ENCODE peak calls at places on chromosomes 16 and 17, in nine cellular contexts. S is colonic mucosa, E is heart right ventricle, A is A549, D is HL-60, M is dorsolateral prefrontal cortex, X is esophagus muscularis mucosa, P is MM.1S, B is right cardiac atrium. W is an unnamed sample.

GRCh38 chr16:81106826-81107503 is 10.8 kb upstream of the GCSH start:
- DNase-seq in S (no peak), E (no peak), A (no peak), D (no peak), M (no peak), X (no peak), P (no peak), B (no peak), W (no peak)

GRCh38 chr17:48555616-48556533 is 11.0 kb upstream of the HOXB2 start:
- DNase-seq in S (no peak), E (no peak), A (peak; percentile 62), D (no peak), M (no peak), X (no peak), P (no peak), B (no peak), W (no peak)

GRCh38 chr17:30336369-30337171 is 2.7 kb upstream of the TMIGD1 start:
- DNase-seq in S (peak; percentile 79), E (peak; percentile 9), A (peak; percentile 88), D (peak; percentile 74), M (no peak), X (peak; percentile 86), P (peak; percentile 71), B (no peak), W (peak; percentile 59)

GRCh38 chr16:80883159-80883642 is 78.8 kb upstream of the CDYL2 start:
- DNase-seq in S (peak; percentile 81), E (no peak), A (no peak), D (no peak), M (no peak), X (no peak), P (no peak), B (no peak), W (no peak)

GRCh38 chr16:73034374-73034773 is 13.6 kb downstream of the ZFHX3 start:
- DNase-seq in S (no peak), E (no peak), A (no peak), D (no peak), M (no peak), X (no peak), P (no peak), B (no peak), W (no peak)

GRCh38 chr16:3983081-3983520 is 102.6 kb upstream of the CREBBP start:
- DNase-seq in S (peak; percentile 77), E (peak; percentile 73), A (peak; percentile 81), D (peak; percentile 72), M (peak; percentile 72), X (no peak), P (peak; percentile 56), B (peak; percentile 87), W (peak; percentile 47)

GRCh38 chr16:84532855-84533486 is 28.5 kb upstream of the MEAK7 start:
- DNase-seq in S (no peak), E (no peak), A (no peak), D (no peak), M (no peak), X (no peak), P (no peak), B (no peak), W (no peak)

GRCh38 chr16:8798174-8798527 is 512 bp downstream of the PMM2 start:
- DNase-seq in S (no peak), E (no peak), A (peak; percentile 7), D (no peak), M (no peak), X (no peak), P (no peak), B (no peak), W (no peak)

GRCh38 chr17:82237083-82237745 is 8.4 kb downstream of the SLC16A3 start:
- DNase-seq in S (no peak), E (no peak), A (no peak), D (peak; percentile 75), M (no peak), X (no peak), P (no peak), B (peak; percentile 62), W (no peak)

GRCh38 chr16:86532526-86532815 is 22.1 kb downstream of the FOXF1 start:
- DNase-seq in S (no peak), E (no peak), A (no peak), D (no peak), M (no peak), X (no peak), P (no peak), B (no peak), W (no peak)

DNA sequence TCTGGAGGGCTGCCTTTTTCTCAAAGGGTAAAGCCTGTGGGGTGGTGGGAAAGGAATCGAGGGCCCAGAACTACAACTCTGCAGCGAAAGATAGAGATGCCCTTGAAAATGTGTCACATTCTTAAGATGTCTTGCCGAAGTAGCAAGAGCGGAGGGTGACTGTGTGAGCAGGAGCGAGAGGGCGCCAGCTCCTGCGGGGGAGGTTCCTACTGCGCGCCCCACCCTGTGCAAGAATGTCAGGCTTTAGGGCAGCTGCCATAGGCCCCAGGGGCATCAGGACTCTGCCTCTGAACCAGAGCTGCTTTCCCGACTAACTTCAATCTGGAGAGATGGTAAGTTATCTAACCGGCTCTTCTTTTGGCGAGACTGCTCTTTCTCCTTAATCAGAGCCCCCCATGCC is 11.8 kb upstream of the ITGAE start:
- DNase-seq in S (no peak), E (no peak), A (no peak), D (no peak), M (no peak), X (no peak), P (no peak), B (no peak), W (no peak)
- H3K27ac ChIP-seq in S (no peak overlapping the region), E (no peak overlapping the region), A (no peak overlapping the region), D (no peak overlapping the region), M (no peak overlapping the region), X (no peak overlapping the region), P (no peak overlapping the region), B (no peak overlapping the region), W (no peak overlapping the region)

GRCh38 chr17:77209330-77209748 is 68.6 kb downstream of the SEC14L1 start:
- DNase-seq in S (no peak), E (no peak), A (no peak), D (no peak), M (peak; percentile 20), X (no peak), P (peak; percentile 87), B (no peak), W (no peak)

GRCh38 chr17:77210331-77210730 is 69.6 kb downstream of the SEC14L1 start:
- DNase-seq in S (no peak), E (no peak), A (no peak), D (no peak), M (peak; percentile 31), X (no peak), P (peak; percentile 92), B (no peak), W (no peak)

GRCh38 chr17:77211681-77212080 is 70.9 kb downstream of the SEC14L1 start:
- DNase-seq in S (no peak), E (no peak), A (no peak), D (no peak), M (no peak), X (no peak), P (no peak), B (no peak), W (no peak)

GRCh38 chr17:77212081-77212832 is 71.5 kb downstream of the SEC14L1 start:
- DNase-seq in S (no peak), E (no peak), A (no peak), D (no peak), M (no peak), X (no peak), P (peak; percentile 93), B (no peak), W (no peak)

GRCh38 chr17:77210946-77211541 is 70.3 kb downstream of the SEC14L1 start:
- DNase-seq in S (no peak), E (no peak), A (no peak), D (no peak), M (peak; percentile 45), X (no peak), P (no peak), B (no peak), W (no peak)
- H3K27ac ChIP-seq in S (no peak overlapping the region), E (no peak overlapping the region), A (no peak overlapping the region), D (no peak overlapping the region), M (peak overlapping the region; percentile 93), X (no peak overlapping the region), P (peak overlapping the region; percentile 98), B (no peak overlapping the region), W (no peak overlapping the region)

DNA sequence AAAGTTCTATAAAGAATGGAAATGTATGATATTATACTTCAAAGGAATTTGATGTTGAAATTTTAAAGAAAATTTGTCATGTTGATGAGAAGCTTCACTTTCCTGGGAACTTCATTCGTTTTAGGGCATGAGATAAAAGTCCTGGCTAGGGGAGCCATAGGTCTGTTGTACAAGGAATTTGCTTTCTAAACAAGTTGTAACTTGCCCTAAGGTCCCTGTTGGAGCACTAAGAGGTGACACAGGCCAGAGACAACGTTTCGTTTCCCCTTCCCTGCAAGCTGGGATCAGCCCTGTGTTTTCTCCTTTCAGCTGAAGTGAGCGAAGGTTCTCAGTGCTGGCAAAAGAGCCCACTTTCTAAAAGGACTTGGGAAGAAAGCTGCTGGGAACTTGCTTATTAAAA is 16.6 kb downstream of the PLD6 start:
- DNase-seq in S (no peak), E (no peak), A (no peak), D (no peak), M (no peak), X (no peak), P (no peak), B (no peak), W (no peak)
- H3K27ac ChIP-seq in S (no peak overlapping the region), E (peak overlapping the region; percentile 76), A (no peak overlapping the region), D (no peak overlapping the region), M (no peak overlapping the region), X (peak overlapping the region; percentile 59), P (no peak overlapping the region), B (no peak overlapping the region), W (no peak overlapping the region)

DNA sequence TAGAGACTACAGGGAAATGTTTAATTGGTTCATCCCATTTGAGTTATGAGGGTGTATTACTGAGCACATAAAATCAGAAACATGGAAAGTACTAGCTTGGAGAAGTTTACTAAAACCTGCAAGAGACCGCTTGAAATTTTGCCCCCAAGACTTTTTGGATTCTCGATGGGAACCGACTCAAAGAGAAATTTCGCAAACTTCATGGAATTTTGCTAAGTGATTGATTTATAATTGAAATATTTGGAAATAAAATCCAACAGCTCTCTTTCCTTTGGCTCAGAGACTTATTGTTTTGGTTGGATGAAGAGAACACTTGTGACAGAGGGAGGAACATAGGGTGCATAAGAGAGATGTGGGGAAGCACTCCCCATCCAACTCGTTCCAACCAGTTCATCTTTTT is 574.4 kb downstream of the WWOX start:
- DNase-seq in S (no peak), E (no peak), A (no peak), D (no peak), M (no peak), X (no peak), P (no peak), B (no peak), W (no peak)
- H3K27ac ChIP-seq in S (no peak overlapping the region), E (no peak overlapping the region), A (no peak overlapping the region), D (no peak overlapping the region), M (no peak overlapping the region), X (no peak overlapping the region), P (no peak overlapping the region), B (no peak overlapping the region), W (no peak overlapping the region)